ENCODE peak calls at places on chromosomes 2 and 18, in five cellular contexts. C, X, W, M and B are unnamed samples.
A peak's percentile ranks its signal among the peaks of the same experiment; 100 is the strongest.

GRCh38 chr2:54455584-54456525 is at the start of gene SPTBN1:
- DNase-seq in C (peak; percentile 44), M (no peak), W (peak; percentile 45), X (peak; percentile 97), B (peak; percentile 92)

GRCh38 chr2:80303006-80303741 is 1.4 kb downstream of the LRRTM1 start:
- DNase-seq in X (peak; percentile 12), M (no peak), C (no peak), W (no peak), B (peak; percentile 44)

GRCh38 chr18:44130365-44130942 is 550.2 kb upstream of the SETBP1 start:
- DNase-seq in M (no peak), X (peak; percentile 54), W (peak; percentile 80), C (peak; percentile 90), B (peak; percentile 67)

GRCh38 chr2:98269830-98270229 is 76.4 kb upstream of the CNGA3 start:
- DNase-seq in X (no peak), W (no peak), M (no peak), C (no peak), B (no peak)

GRCh38 chr2:219362524-219363164 is 25.1 kb downstream of the DNPEP start:
- DNase-seq in X (peak; percentile 90), C (no peak), W (no peak), M (no peak), B (peak; percentile 5)

GRCh38 chr2:218605438-218605837 is 2.3 kb upstream of the PLCD4 start:
- DNase-seq in X (no peak), M (no peak), W (no peak), C (peak; percentile 79), B (peak; percentile 47)

GRCh38 chr2:231672617-231673347 is 35.5 kb upstream of the PTMA start:
- DNase-seq in C (no peak), W (no peak), M (no peak), X (peak; percentile 46), B (peak; percentile 86)

GRCh38 chr18:24212939-24213338 is 74.1 kb downstream of the CABYR start:
- DNase-seq in W (no peak), C (no peak), X (peak; percentile 37), M (no peak), B (no peak)

GRCh38 chr18:71028285-71028762 is 739.5 kb downstream of the SOCS6 start:
- DNase-seq in M (no peak), C (no peak), X (no peak), W (no peak), B (peak; percentile 32)

GRCh38 chr2:96264656-96265348 is 995 bp downstream of the TMEM127 start:
- DNase-seq in M (no peak), W (no peak), X (peak; percentile 26), C (no peak), B (peak; percentile 71)

GRCh38 chr2:109213646-109214417 is 84.8 kb downstream of the SH3RF3 start:
- DNase-seq in X (peak; percentile 61), M (peak; percentile 57), C (no peak), W (no peak), B (no peak)